ENCODE peak calls at places on chromosome 17, in four cellular contexts. Z, Y, A and N are unnamed samples. For H3K9me3 and H3K36me3, the result is how much of the 10 kb centered on the place peaks cover.

GRCh38 chr17:30908717-30909420 is 2.8 kb upstream of the TEFM start:
- DNase-seq in Y (no peak), A (no peak), Z (no peak), N (no peak)

GRCh38 chr17:64040201-64040600 is 19.8 kb upstream of the ICAM2 start:
- DNase-seq in Z (no peak), A (no peak), Y (no peak), N (no peak)

GRCh38 chr17:43578699-43579569 is 32.8 kb upstream of the ETV4 start:
- DNase-seq in Z (no peak), Y (no peak), A (no peak), N (peak)

GRCh38 chr17:64632606-64633005 is 29.5 kb downstream of the SMURF2 start:
- DNase-seq in A (no peak), Y (no peak), Z (no peak), N (no peak)

GRCh38 chr17:27939489-27940465 is 46.6 kb upstream of the LYRM9 start:
- DNase-seq in A (no peak), Y (no peak), Z (no peak), N (no peak)

GRCh38 chr17:14297161-14297851 is 3.6 kb upstream of the HS3ST3B1 start:
- DNase-seq in A (no peak), Y (no peak), Z (no peak), N (peak)

GRCh38 chr17:8189041-8189710 is 804 bp downstream of the BORCS6 start:
- DNase-seq in Y (peak), A (no peak), Z (peak), N (no peak)

GRCh38 chr17:71423871-71424546 is 696.8 kb upstream of the SOX9 start:
- DNase-seq in Z (no peak), Y (no peak), A (no peak), N (peak)

GRCh38 chr17:20916383-20916782 is 126.4 kb downstream of the USP22 start:
- DNase-seq in Y (no peak), A (no peak), Z (no peak), N (no peak)

GRCh38 chr17:63474914-63475460 is 1.9 kb upstream of the ACE start:
- DNase-seq in Y (no peak), Z (peak), A (no peak), N (no peak)

GRCh38 chr17:73533127-73533526 is 111.1 kb downstream of the SDK2 start:
- DNase-seq in Y (no peak), A (no peak), Z (no peak), N (no peak)

GRCh38 chr17:51166987-51167931 is 1.0 kb downstream of the NME2 start:
- DNase-seq in Z (peak), A (no peak), Y (peak), N (peak)

GRCh38 chr17:27624555-27624954 is 6.4 kb upstream of the LGALS9 start:
- DNase-seq in Z (no peak), Y (no peak), A (no peak), N (no peak)

GRCh38 chr17:8125196-8125946 is 1.5 kb upstream of the HES7 start:
- DNase-seq in Z (peak), Y (peak), A (no peak), N (peak)

GRCh38 chr17:50931003-50931878 is 65.1 kb upstream of the TOB1 start:
- DNase-seq in Z (peak), A (no peak), Y (peak), N (peak)

GRCh38 chr17:82294086-82294773 is 20.7 kb upstream of the CSNK1D start:
- DNase-seq in Z (no peak), Y (no peak), A (no peak), N (no peak)
- H3K4me3 ChIP-seq in Z (no peak), Y (no peak), A (peak), N (no peak)

GRCh38 chr17:5100832-5101231 is 10.8 kb downstream of the ZNF232 start:
- DNase-seq in Y (no peak), A (no peak), Z (no peak), N (no peak)

GRCh38 chr17:5097101-5097834 is 14.4 kb downstream of the ZNF232 start:
- DNase-seq in Y (peak), A (no peak), Z (peak), N (no peak)

DNA sequence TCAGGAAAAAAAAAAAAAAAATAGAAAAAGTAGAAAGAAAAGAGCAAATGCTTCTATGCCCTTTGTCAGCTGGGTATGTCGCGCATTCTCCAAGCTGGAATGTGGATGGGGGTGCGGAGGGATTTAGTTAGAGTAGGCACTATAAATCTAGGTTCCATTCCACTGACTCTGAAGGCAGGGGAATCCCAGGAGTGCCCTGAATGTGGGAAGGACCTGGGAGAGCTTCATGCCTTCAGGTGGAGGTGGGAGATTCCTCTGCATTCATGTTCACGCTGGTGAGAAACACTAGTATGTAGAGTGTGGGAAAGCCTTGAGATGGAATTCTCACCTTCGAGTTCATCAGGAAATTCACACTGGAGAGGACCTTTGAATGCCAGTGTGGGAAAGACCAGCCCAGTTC is 12.4 kb downstream of the ZNF232 start:
- DNase-seq in A (no peak), Y (no peak), Z (no peak), N (no peak)
- H3K9me3 ChIP-seq in A (under half), Y (under half), Z (under half), N (under half)

GRCh38 chr17:17887752-17888304 is 51.0 kb upstream of the SREBF1 start:
- DNase-seq in Z (no peak), A (no peak), Y (no peak), N (no peak)

GRCh38 chr17:17886253-17886652 is 49.5 kb upstream of the SREBF1 start:
- DNase-seq in Y (no peak), Z (no peak), A (no peak), N (peak)

GRCh38 chr17:17888371-17888770 is 51.6 kb upstream of the SREBF1 start:
- DNase-seq in A (no peak), Y (no peak), Z (no peak), N (no peak)

GRCh38 chr17:17885029-17885351 is 48.2 kb upstream of the SREBF1 start:
- DNase-seq in A (no peak), Y (no peak), Z (no peak), N (no peak)

GRCh38 chr17:17886747-17887146 is 50.0 kb upstream of the SREBF1 start:
- DNase-seq in Y (no peak), A (no peak), Z (no peak), N (no peak)
- H3K36me3 ChIP-seq in Y (under half), A (under half), Z (under half), N (under half)

GRCh38 chr17:48593840-48594411 is 347 bp upstream of the HOXB5 start:
- DNase-seq in Z (peak), Y (peak), A (no peak), N (peak)
- H3K4me3 ChIP-seq in Z (peak), Y (peak), A (peak), N (peak)

GRCh38 chr17:289409-289808 is 63.2 kb downstream of the RPH3AL start:
- DNase-seq in Z (peak), A (no peak), Y (no peak), N (no peak)
- H3K9me3 ChIP-seq in Z (under half), A (under half), Y (under half), N (under half)

GRCh38 chr17:82924214-82924613 is 84.4 kb upstream of the ZNF750 start:
- DNase-seq in A (no peak), Y (no peak), Z (no peak), N (no peak)

GRCh38 chr17:82924812-82925211 is 85.0 kb upstream of the ZNF750 start:
- DNase-seq in Z (no peak), Y (no peak), A (no peak), N (no peak)

GRCh38 chr17:82922646-82923045 is 82.8 kb upstream of the ZNF750 start:
- DNase-seq in Y (no peak), Z (no peak), A (no peak), N (no peak)

GRCh38 chr17:82925336-82925735 is 85.5 kb upstream of the ZNF750 start:
- DNase-seq in A (no peak), Z (no peak), Y (no peak), N (no peak)

GRCh38 chr17:82923366-82924113 is 83.7 kb upstream of the ZNF750 start:
- DNase-seq in Z (no peak), Y (no peak), A (no peak), N (peak)
- H3K36me3 ChIP-seq in Z (under half), Y (under half), A (under half), N (half or more)

GRCh38 chr17:57823469-57824401 is 26.1 kb downstream of the MRPS23 start:
- DNase-seq in A (no peak), Y (no peak), Z (no peak), N (no peak)

GRCh38 chr17:57818066-57818465 is 31.8 kb downstream of the MRPS23 start:
- DNase-seq in A (no peak), Y (no peak), Z (no peak), N (no peak)

GRCh38 chr17:57819867-57820266 is 30.0 kb downstream of the MRPS23 start:
- DNase-seq in Y (no peak), Z (no peak), A (no peak), N (no peak)

GRCh38 chr17:57817299-57817698 is 32.5 kb downstream of the MRPS23 start:
- DNase-seq in A (no peak), Y (no peak), Z (no peak), N (no peak)

DNA sequence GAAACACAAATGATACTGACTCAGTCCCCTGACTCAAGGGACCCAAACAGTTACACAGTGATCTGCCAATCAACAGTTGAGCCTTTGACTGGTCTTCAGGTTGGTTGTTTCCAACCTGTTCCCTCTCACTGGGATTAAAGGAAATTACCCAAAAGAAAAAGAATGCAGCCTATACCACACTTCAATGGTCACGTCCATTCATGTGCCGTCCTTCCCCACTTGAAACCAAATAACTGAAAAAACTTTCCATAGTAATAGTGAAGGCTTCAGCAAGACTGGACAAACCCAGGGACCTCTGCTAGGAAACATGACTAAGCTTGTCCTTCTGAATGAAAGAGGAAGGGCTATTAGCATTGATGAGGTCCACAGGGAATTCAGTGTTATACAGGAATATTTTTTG is 30.6 kb downstream of the MRPS23 start:
- DNase-seq in Z (no peak), Y (no peak), A (no peak), N (no peak)
- H3K4me3 ChIP-seq in Z (no peak), Y (no peak), A (no peak), N (no peak)

DNA sequence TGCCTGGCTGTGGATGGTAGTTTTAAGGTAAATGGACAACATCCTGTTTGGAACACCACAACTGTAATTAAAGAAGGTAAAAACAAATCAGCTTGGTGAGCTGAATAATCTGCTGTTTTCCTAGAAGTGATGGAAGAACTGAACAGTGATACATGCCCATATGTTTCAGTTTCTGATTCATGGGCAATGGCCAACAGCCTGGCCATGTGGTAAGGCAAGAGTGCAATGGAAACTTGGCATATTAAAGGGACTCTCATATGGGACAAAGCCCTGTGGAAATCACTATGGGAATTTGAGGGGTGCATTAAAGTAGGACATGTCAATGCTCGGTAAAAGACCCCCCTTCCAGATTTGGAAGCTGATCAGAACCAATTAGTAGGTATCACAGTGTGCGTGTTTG is 37.8 kb downstream of the IKZF3 start:
- DNase-seq in A (no peak), Z (no peak), Y (no peak), N (no peak)
- H3K9me3 ChIP-seq in A (under half), Z (under half), Y (under half), N (under half)

GRCh38 chr17:36779550-36779949 is 157.7 kb upstream of the LHX1 start:
- DNase-seq in Z (no peak), Y (no peak), A (no peak), N (no peak)
- H3K36me3 ChIP-seq in Z (under half), Y (under half), A (under half), N (under half)